ENCODE peak calls at places on chromosomes 6 and 20, in eight cellular contexts. O, M, U, D, W, Y, R and H are unnamed samples.

GRCh38 chr6:169794317-169795055 is 43.1 kb downstream of the ERMARD start:
- DNase-seq in D (peak; percentile 46), Y (no peak), R (no peak), O (no peak), U (no peak), M (no peak), W (no peak), H (peak; percentile 77)

GRCh38 chr6:48626421-48626820 is 515.4 kb upstream of the PTCHD4 start:
- DNase-seq in U (no peak), O (no peak), Y (no peak), W (no peak), M (no peak), D (no peak), R (no peak), H (no peak)

GRCh38 chr6:136521891-136522290 is 28.3 kb downstream of the MAP7 start:
- DNase-seq in D (no peak), U (no peak), W (no peak), Y (no peak), O (no peak), M (no peak), R (no peak), H (no peak)

GRCh38 chr6:18823782-18824386 is 436.7 kb downstream of the RNF144B start:
- DNase-seq in M (peak; percentile 11), R (no peak), Y (no peak), O (peak; percentile 46), W (peak; percentile 57), D (no peak), U (peak; percentile 56), H (no peak)

GRCh38 chr20:62805365-62805710 is 703 bp downstream of the OGFR start:
- DNase-seq in M (no peak), R (no peak), O (no peak), Y (no peak), W (no peak), D (no peak), U (peak; percentile 23), H (no peak)

GRCh38 chr20:22584630-22584921 is 204 bp upstream of the FOXA2 start:
- DNase-seq in M (no peak), Y (no peak), R (no peak), U (peak; percentile 16), W (no peak), O (no peak), D (no peak), H (no peak)

GRCh38 chr6:42366011-42366705 is 85.6 kb downstream of the TRERF1 start:
- DNase-seq in M (no peak), U (no peak), O (no peak), W (no peak), D (no peak), Y (no peak), R (no peak), H (no peak)

GRCh38 chr6:153145591-153145990 is 14.5 kb upstream of the RGS17 start:
- DNase-seq in U (no peak), O (no peak), D (no peak), Y (no peak), M (no peak), W (no peak), R (no peak), H (no peak)

GRCh38 chr6:160431231-160431630 is 83.1 kb downstream of the SLC22A3 start:
- DNase-seq in R (no peak), U (peak; percentile 29), Y (peak; percentile 66), W (peak; percentile 99), M (peak; percentile 89), D (peak; percentile 74), O (no peak), H (no peak)

GRCh38 chr20:10427060-10427692 is 6.8 kb downstream of the MKKS start:
- DNase-seq in Y (peak; percentile 51), R (peak; percentile 26), W (peak; percentile 75), M (peak; percentile 80), O (peak; percentile 28), U (peak; percentile 72), D (peak; percentile 71), H (no peak)

GRCh38 chr6:9455794-9456193 is 959.1 kb downstream of the TFAP2A start:
- DNase-seq in O (peak; percentile 5), U (no peak), R (no peak), D (no peak), W (no peak), Y (no peak), M (no peak), H (no peak)

GRCh38 chr6:36118550-36119107 is 11.7 kb upstream of the MAPK13 start:
- DNase-seq in Y (no peak), U (no peak), O (no peak), W (peak; percentile 32), M (no peak), D (no peak), R (peak; percentile 67), H (no peak)

GRCh38 chr6:89977808-89978748 is 83.8 kb downstream of the GJA10 start:
- DNase-seq in O (no peak), Y (no peak), M (peak; percentile 63), R (no peak), U (no peak), D (no peak), W (peak; percentile 89), H (no peak)

GRCh38 chr6:98343004-98343403 is 491.4 kb upstream of the POU3F2 start:
- DNase-seq in D (no peak), U (no peak), W (no peak), O (no peak), Y (no peak), M (no peak), R (no peak), H (no peak)

GRCh38 chr6:11364971-11365397 is 132.5 kb upstream of the NEDD9 start:
- DNase-seq in Y (no peak), U (peak; percentile 35), O (no peak), R (no peak), M (peak; percentile 41), D (peak; percentile 78), W (peak; percentile 86), H (no peak)

GRCh38 chr6:13303668-13304017 is 24.7 kb downstream of the TBC1D7 start:
- DNase-seq in R (no peak), U (peak; percentile 53), Y (no peak), O (no peak), M (peak; percentile 77), D (peak; percentile 89), W (peak; percentile 67), H (peak; percentile 84)

GRCh38 chr6:68638225-68638900 is 3.3 kb downstream of the ADGRB3 start:
- DNase-seq in O (peak; percentile 36), D (no peak), U (peak; percentile 35), Y (peak; percentile 14), R (no peak), M (peak; percentile 54), W (peak; percentile 54), H (no peak)

GRCh38 chr6:52603000-52603795 is 26.3 kb upstream of the TRAM2 start:
- DNase-seq in U (peak; percentile 33), D (no peak), W (peak; percentile 92), M (peak; percentile 79), Y (no peak), O (no peak), R (no peak), H (no peak)

GRCh38 chr6:150925655-150925928 is 60.1 kb downstream of the MTHFD1L start:
- DNase-seq in M (no peak), O (no peak), D (no peak), R (no peak), U (no peak), Y (no peak), W (peak; percentile 68), H (no peak)

GRCh38 chr20:37904008-37904675 is 1.2 kb downstream of the VSTM2L start:
- DNase-seq in M (no peak), W (no peak), Y (no peak), U (no peak), D (no peak), O (no peak), R (no peak), H (no peak)

GRCh38 chr20:37901667-37902503 is 1.0 kb upstream of the VSTM2L start:
- DNase-seq in U (peak; percentile 81), W (peak; percentile 84), M (peak; percentile 70), Y (peak; percentile 31), O (peak; percentile 26), R (no peak), D (no peak), H (no peak)

GRCh38 chr20:37904845-37905244 is 1.9 kb downstream of the VSTM2L start:
- DNase-seq in R (no peak), O (no peak), W (no peak), D (no peak), U (no peak), M (no peak), Y (no peak), H (no peak)

GRCh38 chr20:37902504-37903313 is at the start of gene VSTM2L:
- DNase-seq in M (peak; percentile 73), O (peak; percentile 39), D (no peak), Y (peak; percentile 56), R (no peak), U (peak; percentile 63), W (peak; percentile 69), H (no peak)

GRCh38 chr20:37903317-37904007 is 535 bp downstream of the VSTM2L start:
- DNase-seq in M (no peak), U (no peak), R (no peak), D (no peak), Y (no peak), W (no peak), O (no peak), H (no peak)
- TF ChIP-seq CTCF in M (peak; percentile 37), U (peak; percentile 62), R (no peak), D (no peak), Y (peak; percentile 6), W (no peak), O (peak; percentile 59), H (peak; percentile 59)

GRCh38 chr6:40779399-40779798 is 192.2 kb upstream of the LRFN2 start:
- DNase-seq in D (no peak), O (no peak), U (peak; percentile 38), W (peak; percentile 73), R (no peak), M (peak; percentile 50), Y (peak; percentile 11), H (no peak)

GRCh38 chr6:40778186-40778585 is 191.0 kb upstream of the LRFN2 start:
- DNase-seq in R (no peak), U (peak; percentile 42), O (no peak), Y (no peak), M (peak; percentile 6), W (peak; percentile 21), D (no peak), H (no peak)

GRCh38 chr6:40778918-40779317 is 191.8 kb upstream of the LRFN2 start:
- DNase-seq in O (no peak), Y (no peak), M (no peak), D (no peak), U (no peak), R (no peak), W (no peak), H (no peak)

GRCh38 chr6:40780626-40781025 is 193.5 kb upstream of the LRFN2 start:
- DNase-seq in D (no peak), Y (no peak), W (no peak), U (no peak), M (no peak), R (no peak), O (no peak), H (no peak)

GRCh38 chr6:40774932-40775331 is 187.8 kb upstream of the LRFN2 start:
- DNase-seq in W (no peak), Y (no peak), O (no peak), M (no peak), R (no peak), U (no peak), D (no peak), H (no peak)
- TF ChIP-seq CTCF in W (no peak), Y (no peak), O (no peak), M (no peak), R (no peak), U (no peak), D (no peak), H (no peak)

GRCh38 chr6:6131492-6132109 is 124.9 kb upstream of the NRN1 start:
- DNase-seq in D (no peak), W (peak; percentile 25), R (no peak), O (no peak), M (no peak), U (peak; percentile 51), Y (no peak), H (no peak)
- TF ChIP-seq CTCF in D (no peak), W (peak; percentile 52), R (peak; percentile 36), O (peak; percentile 63), M (peak; percentile 28), U (peak; percentile 38), Y (peak; percentile 19), H (peak; percentile 37)

GRCh38 chr6:161444464-161444863 is 170.6 kb upstream of the AGPAT4 start:
- DNase-seq in Y (no peak), W (peak; percentile 52), M (peak; percentile 76), U (no peak), R (no peak), O (peak; percentile 21), D (no peak), H (no peak)
- TF ChIP-seq CTCF in Y (no peak), W (no peak), M (peak; percentile 41), U (no peak), R (no peak), O (peak; percentile 17), D (no peak), H (no peak)